ENCODE peak calls at places on chromosomes 12 and 14, in six cellular contexts. K is cardiac muscle cell, Y is neural progenitor cell, Q is heart right ventricle, V is AG04450, R is astrocyte. L is an unnamed sample.

GRCh38 chr14:59081680-59082079 is 106.8 kb upstream of the DAAM1 start:
- DNase-seq in K (no peak), Y (no peak), Q (no peak), V (no peak), R (no peak), L (no peak)

GRCh38 chr12:89080797-89081470 is 271.4 kb downstream of the DUSP6 start:
- DNase-seq in K (peak), Y (no peak), Q (no peak), V (no peak), R (no peak), L (no peak)

GRCh38 chr12:21300632-21301031 is 34.1 kb downstream of the SLCO1A2 start:
- DNase-seq in K (no peak), Y (no peak), Q (no peak), V (no peak), R (no peak), L (no peak)

GRCh38 chr12:66092559-66093269 is 37.8 kb downstream of the LLPH start:
- DNase-seq in K (peak), Y (no peak), Q (no peak), V (no peak), R (no peak), L (no peak)

GRCh38 chr14:92433407-92433806 is 80.2 kb upstream of the RIN3 start:
- DNase-seq in K (no peak), Y (no peak), Q (no peak), V (no peak), R (no peak), L (no peak)

GRCh38 chr12:88945041-88945732 is 364.9 kb upstream of the KITLG start:
- DNase-seq in K (peak), Y (no peak), Q (no peak), V (no peak), R (peak), L (no peak)

GRCh38 chr12:106840217-106840616 is 65.7 kb downstream of the RIC8B start:
- DNase-seq in K (peak), Y (peak), Q (no peak), V (peak), R (peak), L (no peak)

GRCh38 chr12:26292596-26292995 is 97.2 kb downstream of the SSPN start:
- DNase-seq in K (no peak), Y (no peak), Q (no peak), V (no peak), R (no peak), L (no peak)

GRCh38 chr12:129901256-129901655 is 2.6 kb downstream of the TMEM132D start:
- DNase-seq in K (no peak), Y (no peak), Q (no peak), V (no peak), R (peak), L (no peak)

GRCh38 chr12:87302126-87302732 is 727.0 kb downstream of the C12orf50 start:
- DNase-seq in K (peak), Y (no peak), Q (no peak), V (no peak), R (peak), L (no peak)

GRCh38 chr12:105928436-105928835 is 210.3 kb downstream of the NUAK1 start:
- DNase-seq in K (no peak), Y (no peak), Q (no peak), V (no peak), R (no peak), L (no peak)

GRCh38 chr14:27236601-27237000 is 638.8 kb upstream of the NOVA1 start:
- DNase-seq in K (no peak), Y (no peak), Q (no peak), V (no peak), R (no peak), L (no peak)

GRCh38 chr12:4099276-4099675 is 174.3 kb upstream of the CCND2 start:
- DNase-seq in K (no peak), Y (peak), Q (no peak), V (no peak), R (no peak), L (no peak)

GRCh38 chr12:11675952-11676505 is 26.6 kb downstream of the ETV6 start:
- DNase-seq in K (no peak), Y (no peak), Q (no peak), V (no peak), R (no peak), L (no peak)

GRCh38 chr12:50314629-50315312 is 31.5 kb upstream of the LIMA1 start:
- DNase-seq in K (peak), Y (peak), Q (no peak), V (peak), R (peak), L (no peak)

GRCh38 chr12:25245491-25245890 is 5.2 kb downstream of the KRAS start:
- DNase-seq in K (no peak), Y (no peak), Q (no peak), V (no peak), R (no peak), L (no peak)
- H3K4me3 ChIP-seq in K (no peak), Y (no peak), Q (no peak), V (no peak), R (no peak), L (no peak)

GRCh38 chr12:54026640-54027441 is 1.4 kb upstream of the HOXC6 start:
- DNase-seq in K (no peak), Y (no peak), Q (no peak), V (no peak), R (no peak), L (no peak)
- H3K27ac ChIP-seq in K (no peak), Y (no peak), Q (no peak), V (no peak), R (no peak), L (no peak)

DNA sequence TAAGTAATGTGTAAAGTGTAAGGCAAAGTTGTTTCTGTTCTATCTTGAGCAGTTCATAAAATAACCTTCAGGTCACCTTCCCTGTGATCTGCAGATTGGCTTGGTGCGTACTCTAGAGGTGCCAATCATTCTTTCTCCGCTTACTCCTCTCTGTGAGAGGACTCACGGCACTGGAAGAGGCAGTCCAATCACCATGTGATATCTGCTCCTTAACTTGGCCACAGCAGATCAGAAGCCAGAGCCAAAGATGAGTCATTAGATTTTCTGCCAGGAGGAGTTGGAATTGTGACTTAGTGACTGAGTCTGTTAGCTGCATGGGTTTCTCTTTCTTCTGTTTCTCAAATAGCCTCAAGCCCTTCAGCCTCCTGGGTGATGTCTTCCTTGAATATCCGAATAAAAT is 165.5 kb downstream of the SLC41A2 start:
- DNase-seq in K (peak), Y (no peak), Q (peak), V (peak), R (peak), L (no peak)
- H3K4me3 ChIP-seq in K (no peak), Y (no peak), Q (no peak), V (no peak), R (no peak), L (no peak)

GRCh38 chr12:46560078-46560477 is 187.5 kb upstream of the SLC38A2 start:
- DNase-seq in K (no peak), Y (no peak), Q (no peak), V (no peak), R (no peak), L (no peak)

GRCh38 chr12:46557539-46558373 is 185.2 kb upstream of the SLC38A2 start:
- DNase-seq in K (peak), Y (no peak), Q (no peak), V (no peak), R (no peak), L (no peak)

GRCh38 chr12:46560874-46561273 is 188.3 kb upstream of the SLC38A2 start:
- DNase-seq in K (no peak), Y (no peak), Q (no peak), V (no peak), R (no peak), L (no peak)

GRCh38 chr12:46558696-46559095 is 186.1 kb upstream of the SLC38A2 start:
- DNase-seq in K (no peak), Y (no peak), Q (no peak), V (no peak), R (no peak), L (no peak)

DNA sequence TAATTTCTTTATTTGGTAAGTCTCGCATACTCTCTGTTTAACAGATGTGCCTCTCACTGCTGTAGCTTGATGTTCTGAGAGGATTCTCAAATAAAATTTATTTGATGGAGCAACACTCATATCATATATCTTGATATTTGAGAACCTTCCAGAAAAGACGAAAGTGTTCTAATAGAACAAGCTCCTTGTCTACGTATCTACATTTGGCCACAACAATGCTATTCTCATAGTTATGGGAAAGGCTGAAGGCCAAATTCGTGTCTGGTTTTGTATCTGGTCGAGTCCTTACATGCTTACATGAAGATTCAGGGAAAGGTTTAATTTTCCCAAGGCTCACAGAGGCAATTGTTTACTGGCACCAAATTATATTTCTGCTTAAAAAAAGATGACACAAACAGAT is 186.7 kb upstream of the SLC38A2 start:
- DNase-seq in K (peak), Y (no peak), Q (no peak), V (no peak), R (peak), L (no peak)
- H3K27ac ChIP-seq in K (peak), Y (no peak), Q (no peak), V (no peak), R (no peak), L (no peak)

GRCh38 chr12:53593031-53593430 is 33.2 kb downstream of the ATF7 start:
- DNase-seq in K (no peak), Y (no peak), Q (no peak), V (no peak), R (no peak), L (no peak)

GRCh38 chr12:53589915-53590314 is 36.3 kb downstream of the ATF7 start:
- DNase-seq in K (no peak), Y (no peak), Q (no peak), V (no peak), R (no peak), L (no peak)

GRCh38 chr12:53590661-53591060 is 35.5 kb downstream of the ATF7 start:
- DNase-seq in K (no peak), Y (no peak), Q (no peak), V (no peak), R (no peak), L (no peak)

GRCh38 chr12:53589423-53589822 is 36.8 kb downstream of the ATF7 start:
- DNase-seq in K (no peak), Y (no peak), Q (no peak), V (no peak), R (no peak), L (no peak)

GRCh38 chr12:53591301-53592206 is 34.6 kb downstream of the ATF7 start:
- DNase-seq in K (no peak), Y (peak), Q (no peak), V (no peak), R (no peak), L (no peak)
- H3K4me3 ChIP-seq in K (no peak), Y (no peak), Q (peak), V (no peak), R (no peak), L (no peak)

GRCh38 chr12:62866451-62867082 is 68.4 kb downstream of the PPM1H start:
- DNase-seq in K (peak), Y (no peak), Q (no peak), V (peak), R (peak), L (no peak)
- H3K27ac ChIP-seq in K (peak), Y (no peak), Q (peak), V (peak), R (peak), L (peak)

GRCh38 chr12:77895699-77896098 is 65.0 kb downstream of the NAV3 start:
- DNase-seq in K (no peak), Y (no peak), Q (no peak), V (no peak), R (no peak), L (no peak)
- H3K4me3 ChIP-seq in K (no peak), Y (no peak), Q (no peak), V (no peak), R (no peak), L (no peak)